ENCODE peak calls at places on chromosomes 5 and 9, in six cellular contexts. A, O, L, M, I and W are unnamed samples.

GRCh38 chr5:176890455-176891330 is 8.5 kb downstream of the HK3 start:
- DNase-seq in M (no peak), O (no peak), L (no peak), A (no peak), I (no peak), W (no peak)

GRCh38 chr9:77647659-77648457 is at the start of gene GNA14:
- DNase-seq in L (peak), M (peak), O (peak), I (peak), A (no peak), W (no peak)

GRCh38 chr5:96072791-96073165 is 111.1 kb upstream of the ELL2 start:
- DNase-seq in M (peak), I (no peak), O (no peak), L (no peak), A (no peak), W (no peak)

GRCh38 chr5:170169996-170170395 is 62.8 kb upstream of the C5orf58 start:
- DNase-seq in A (no peak), O (no peak), L (no peak), M (no peak), I (no peak), W (no peak)

GRCh38 chr5:88251048-88251711 is 17.5 kb downstream of the TMEM161B start:
- DNase-seq in I (no peak), A (peak), M (peak), O (no peak), L (no peak), W (no peak)

GRCh38 chr9:110126457-110126856 is 81.5 kb downstream of the C9orf152 start:
- DNase-seq in M (peak), A (no peak), O (no peak), L (no peak), I (no peak), W (no peak)

GRCh38 chr5:52520171-52520570 is 267.5 kb upstream of the ITGA1 start:
- DNase-seq in L (no peak), I (no peak), O (no peak), A (no peak), M (no peak), W (no peak)

GRCh38 chr9:91837982-91838731 is 111.9 kb downstream of the ROR2 start:
- DNase-seq in O (no peak), M (no peak), I (no peak), L (no peak), A (peak), W (no peak)

GRCh38 chr9:81559197-81559596 is 130.2 kb downstream of the TLE1 start:
- DNase-seq in M (no peak), O (no peak), L (no peak), A (no peak), I (no peak), W (peak)

GRCh38 chr9:4116091-4116581 is 183.7 kb downstream of the GLIS3 start:
- DNase-seq in M (no peak), L (no peak), A (peak), I (no peak), O (no peak), W (peak)

GRCh38 chr9:137970686-137971476 is 93.3 kb downstream of the CACNA1B start:
- DNase-seq in A (no peak), O (no peak), L (no peak), M (no peak), I (peak), W (no peak)

GRCh38 chr5:144236479-144236878 is 65.8 kb downstream of the KCTD16 start:
- DNase-seq in A (no peak), L (no peak), I (no peak), O (no peak), M (no peak), W (no peak)

GRCh38 chr5:159601216-159601615 is 270.9 kb upstream of the IL12B start:
- DNase-seq in A (no peak), I (no peak), O (no peak), M (peak), L (no peak), W (no peak)

GRCh38 chr9:134526798-134527492 is 114.7 kb upstream of the COL5A1 start:
- DNase-seq in A (no peak), M (no peak), L (no peak), I (no peak), O (no peak), W (no peak)

GRCh38 chr9:27784999-27785713 is 211.9 kb upstream of the C9orf72 start:
- DNase-seq in O (no peak), L (no peak), M (peak), A (no peak), I (no peak), W (no peak)

GRCh38 chr9:136848393-136849037 is 694 bp upstream of the PHPT1 start:
- DNase-seq in O (no peak), I (peak), L (peak), M (no peak), A (no peak), W (peak)

GRCh38 chr5:53355930-53356329 is 124.5 kb upstream of the FST start:
- DNase-seq in O (no peak), L (no peak), I (no peak), A (peak), M (no peak), W (no peak)

GRCh38 chr5:154243736-154244135 is 53.2 kb downstream of the GALNT10 start:
- DNase-seq in I (no peak), A (peak), O (no peak), L (no peak), M (peak), W (no peak)

GRCh38 chr5:103375356-103375755 is 116.8 kb downstream of the MACIR start:
- DNase-seq in L (no peak), A (peak), I (no peak), M (peak), O (no peak), W (no peak)

GRCh38 chr5:103340717-103341397 is 82.3 kb downstream of the MACIR start:
- DNase-seq in I (no peak), M (peak), L (no peak), O (no peak), A (peak), W (peak)

GRCh38 chr9:137802021-137802420 is 75.6 kb upstream of the CACNA1B start:
- DNase-seq in M (no peak), O (no peak), L (no peak), I (no peak), A (no peak), W (no peak)

GRCh38 chr5:108380531-108381021 is 1.3 kb downstream of the FBXL17 start:
- DNase-seq in L (peak), M (peak), A (peak), I (peak), O (peak), W (no peak)

GRCh38 chr9:18208166-18209059 is 265.5 kb upstream of the ADAMTSL1 start:
- DNase-seq in A (peak), M (peak), L (peak), O (peak), I (peak), W (peak)

GRCh38 chr9:5971740-5972139 is 43.7 kb downstream of the RANBP6 start:
- DNase-seq in I (no peak), A (peak), M (no peak), L (no peak), O (no peak), W (no peak)

GRCh38 chr5:158154226-158155005 is 295.5 kb upstream of the CLINT1 start:
- DNase-seq in I (no peak), L (no peak), A (peak), M (peak), O (no peak), W (no peak)

GRCh38 chr9:106893088-106893487 is 30.1 kb downstream of the ZNF462 start:
- DNase-seq in A (peak), M (peak), I (no peak), L (no peak), O (no peak), W (peak)

GRCh38 chr5:5667136-5667554 is 244.7 kb downstream of the ICE1 start:
- DNase-seq in L (no peak), M (no peak), A (no peak), O (no peak), I (no peak), W (no peak)

GRCh38 chr5:149775785-149776184 is 45.7 kb downstream of the PPARGC1B start:
- DNase-seq in I (no peak), A (no peak), O (no peak), M (no peak), L (no peak), W (no peak)

GRCh38 chr9:17742065-17742464 is 163.2 kb downstream of the SH3GL2 start:
- DNase-seq in A (no peak), L (peak), I (no peak), M (no peak), O (peak), W (no peak)

GRCh38 chr9:110106698-110107097 is 101.3 kb downstream of the C9orf152 start:
- DNase-seq in O (no peak), A (no peak), M (no peak), I (no peak), L (no peak), W (peak)

GRCh38 chr9:76654051-76654461 is 110.2 kb upstream of the PCA3 start:
- DNase-seq in O (no peak), M (no peak), A (no peak), L (no peak), I (no peak), W (peak)

GRCh38 chr9:114612272-114612923 is 1.3 kb downstream of the TMEM268 start:
- DNase-seq in M (no peak), O (no peak), A (no peak), I (peak), L (no peak), W (no peak)

GRCh38 chr9:132908635-132909034 is 29.9 kb downstream of the SPACA9 start:
- DNase-seq in O (no peak), I (no peak), L (no peak), M (no peak), A (no peak), W (no peak)

GRCh38 chr9:16191237-16191636 is 638.4 kb downstream of the CCDC171 start:
- DNase-seq in I (no peak), O (no peak), L (no peak), M (peak), A (peak), W (no peak)
- H3K4ac ChIP-seq in I (peak), O (no peak), L (no peak), M (peak), A (peak), W (no peak)

GRCh38 chr5:173972844-173973613 is 15.9 kb upstream of the C5orf47 start:
- DNase-seq in O (peak), I (peak), L (peak), M (peak), A (peak), W (peak)

GRCh38 chr5:173973614-173973969 is 15.4 kb upstream of the C5orf47 start:
- DNase-seq in A (no peak), M (no peak), L (peak), I (peak), O (peak), W (no peak)

GRCh38 chr5:173969167-173970049 is 19.6 kb upstream of the C5orf47 start:
- DNase-seq in O (no peak), A (peak), I (no peak), L (no peak), M (peak), W (peak)

GRCh38 chr5:173970878-173971650 is 17.9 kb upstream of the C5orf47 start:
- DNase-seq in I (peak), A (no peak), L (no peak), O (no peak), M (no peak), W (no peak)

DNA sequence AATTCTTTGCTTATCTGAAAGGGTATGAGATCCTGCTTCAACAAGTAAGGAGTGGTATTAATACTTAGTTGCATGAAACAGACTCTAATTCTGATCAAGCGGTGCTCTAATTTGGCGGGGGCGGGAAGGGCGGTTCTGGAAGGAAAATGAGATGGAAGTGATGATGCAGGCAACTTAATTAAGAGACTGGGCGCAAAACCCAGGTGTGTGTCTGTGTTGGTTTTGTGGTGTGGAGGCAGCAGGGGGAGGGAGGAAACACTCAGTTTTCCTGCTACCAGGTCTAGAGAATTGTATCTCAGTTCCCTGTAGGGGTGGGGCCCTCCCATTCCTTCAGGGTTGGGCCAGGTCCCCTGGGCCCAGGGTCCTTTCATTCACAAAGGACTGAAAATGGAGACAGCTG is 17.3 kb upstream of the C5orf47 start:
- DNase-seq in M (no peak), O (no peak), A (no peak), I (no peak), L (no peak), W (no peak)
- H2BK5ac ChIP-seq in M (no peak), O (no peak), A (no peak), I (peak), L (no peak), W (no peak)

GRCh38 chr5:151079838-151080619 is 805 bp downstream of the TNIP1 start:
- DNase-seq in I (no peak), A (peak), O (no peak), M (peak), L (no peak), W (no peak)

GRCh38 chr5:151082976-151083651 is 2.3 kb upstream of the TNIP1 start:
- DNase-seq in I (no peak), O (no peak), L (no peak), A (peak), M (peak), W (peak)

GRCh38 chr5:151082274-151082902 is 1.6 kb upstream of the TNIP1 start:
- DNase-seq in O (peak), A (peak), L (peak), M (peak), I (no peak), W (peak)

GRCh38 chr5:151080620-151081425 is at the start of gene TNIP1:
- DNase-seq in I (peak), M (peak), L (peak), A (peak), O (peak), W (peak)

DNA sequence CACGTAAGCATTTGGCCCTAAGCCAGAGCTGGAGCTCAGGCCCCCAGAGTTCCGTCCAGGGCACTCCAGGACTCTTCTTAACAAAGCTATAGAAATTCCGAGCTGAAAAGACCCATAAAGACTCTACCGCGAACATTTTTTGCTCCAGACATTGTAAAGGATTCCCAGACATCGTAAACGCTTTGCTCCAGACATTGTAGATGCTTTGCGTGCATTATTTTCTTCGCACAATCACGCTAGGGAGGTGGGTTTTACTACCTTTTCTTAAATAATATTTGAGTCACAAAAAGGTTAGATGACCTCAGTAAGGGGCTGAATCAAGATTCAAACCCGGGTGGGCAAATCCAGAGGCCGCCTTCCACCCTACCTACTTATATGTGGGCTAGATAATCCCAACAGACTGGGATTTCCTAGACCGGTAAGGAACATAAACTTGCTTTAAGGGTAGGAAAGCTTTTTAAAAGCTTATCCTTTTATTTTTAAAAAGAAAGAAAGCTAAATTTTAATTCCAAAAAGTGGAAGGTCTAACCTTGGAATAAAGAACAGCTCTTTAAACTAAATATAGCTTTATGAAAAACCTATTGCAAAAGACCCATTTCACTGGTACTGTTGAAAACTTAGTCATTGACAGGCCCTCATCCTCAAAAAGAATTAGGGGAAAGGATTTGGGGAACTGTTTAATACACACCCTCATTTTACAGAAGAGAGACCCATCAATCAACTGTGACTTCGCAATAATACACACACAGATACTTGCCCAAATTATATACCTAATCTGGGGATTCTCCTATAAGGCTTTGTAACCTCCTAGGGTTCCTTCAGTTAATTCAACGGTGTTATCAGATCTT is 816 bp upstream of the TNIP1 start:
- DNase-seq in I (no peak), L (no peak), O (no peak), A (peak), M (peak), W (peak)
- H3K4ac ChIP-seq in I (no peak), L (no peak), O (no peak), A (peak), M (peak), W (peak)

DNA sequence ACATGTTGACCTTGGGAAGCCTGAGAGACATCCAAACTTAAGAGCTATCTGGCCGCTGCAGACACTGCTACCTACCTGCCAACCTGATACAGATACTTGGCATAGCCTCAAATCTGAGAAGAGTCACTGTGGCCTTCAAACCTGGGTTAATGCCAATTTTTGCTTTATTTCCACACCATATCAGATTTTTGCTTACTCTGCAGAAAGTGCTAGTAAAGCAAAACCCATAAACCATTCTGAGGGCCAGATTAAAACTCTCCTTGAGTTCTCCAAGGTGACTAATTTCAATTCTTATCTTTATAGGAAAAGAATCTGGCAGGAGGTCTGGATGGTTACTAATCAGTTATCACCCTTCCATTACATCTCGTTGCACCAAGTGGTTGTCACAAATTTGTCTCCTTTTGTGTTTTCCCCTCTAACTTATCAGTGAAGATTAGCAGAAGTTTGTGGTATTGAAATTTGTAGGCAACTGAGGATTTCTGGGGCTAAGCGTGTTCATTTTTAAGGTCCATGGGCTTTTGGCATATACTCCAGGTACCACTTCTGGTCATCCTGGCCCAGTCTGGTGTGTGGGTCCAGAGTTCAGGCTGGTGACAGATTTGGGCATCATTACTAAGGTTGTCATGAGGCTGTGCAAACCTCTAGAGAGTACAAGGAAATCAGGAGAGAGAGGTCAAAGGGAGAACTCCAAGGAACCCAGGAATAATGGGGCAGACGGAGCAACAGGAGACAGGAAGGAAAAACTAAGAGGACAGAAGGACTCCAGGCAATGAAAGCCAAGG is 177.9 kb downstream of the TSSK1B start:
- DNase-seq in A (no peak), L (no peak), O (no peak), M (no peak), I (no peak), W (no peak)
- H2BK5ac ChIP-seq in A (no peak), L (no peak), O (no peak), M (no peak), I (no peak), W (no peak)

GRCh38 chr9:87524061-87524460 is 26.4 kb downstream of the DAPK1 start:
- DNase-seq in L (no peak), I (peak), M (no peak), A (no peak), O (no peak), W (no peak)
- H3K4ac ChIP-seq in L (no peak), I (no peak), M (no peak), A (no peak), O (no peak), W (peak)